ENCODE peak calls at places on chromosomes 11 and 22, in five cellular contexts. F is mesendoderm, Z is mesenchymal stem cell, R is IMR-90, N is H1. A is an unnamed sample.

GRCh38 chr22:44369916-44370804 is 57.4 kb upstream of the SHISAL1 start:
- DNase-seq in F (no peak), Z (no peak), R (no peak), N (no peak), A (no peak)

GRCh38 chr11:1397146-1397861 is 7.6 kb downstream of the BRSK2 start:
- DNase-seq in F (no peak), Z (no peak), R (no peak), N (no peak), A (no peak)

GRCh38 chr11:74634537-74634936 is 42.2 kb downstream of the POLD3 start:
- DNase-seq in F (peak), Z (peak), R (peak), N (no peak), A (no peak)

GRCh38 chr22:26718905-26719304 is 61.5 kb downstream of the MIAT start:
- DNase-seq in F (no peak), Z (peak), R (peak), N (no peak), A (no peak)

GRCh38 chr11:76792505-76793264 is 9.5 kb downstream of the TSKU start:
- DNase-seq in F (no peak), Z (no peak), R (no peak), N (no peak), A (no peak)

GRCh38 chr11:126963603-126964353 is 36.8 kb downstream of the KIRREL3 start:
- DNase-seq in F (no peak), Z (no peak), R (peak), N (no peak), A (no peak)

GRCh38 chr11:65377777-65378176 is 4.7 kb downstream of the SLC25A45 start:
- DNase-seq in F (no peak), Z (no peak), R (no peak), N (no peak), A (no peak)

GRCh38 chr11:10938231-10938630 is 80.4 kb upstream of the ZBED5 start:
- DNase-seq in F (no peak), Z (no peak), R (no peak), N (no peak), A (no peak)

GRCh38 chr11:116540019-116540418 is 232.8 kb downstream of the BUD13 start:
- DNase-seq in F (no peak), Z (no peak), R (no peak), N (no peak), A (no peak)

GRCh38 chr11:44970293-44970692 is 19.6 kb upstream of the TP53I11 start:
- DNase-seq in F (no peak), Z (no peak), R (no peak), N (no peak), A (no peak)

GRCh38 chr11:117877120-117877784 is 794 bp upstream of the FXYD6 start:
- DNase-seq in F (no peak), Z (peak), R (no peak), N (no peak), A (no peak)

GRCh38 chr22:18990355-18991137 is 54.5 kb upstream of the PRODH start:
- DNase-seq in F (no peak), Z (no peak), R (no peak), N (peak), A (no peak)

GRCh38 chr22:18991138-18991432 is 55.0 kb upstream of the PRODH start:
- DNase-seq in F (no peak), Z (no peak), R (no peak), N (no peak), A (no peak)

GRCh38 chr22:18994056-18994455 is 58.0 kb upstream of the PRODH start:
- DNase-seq in F (no peak), Z (no peak), R (no peak), N (peak), A (no peak)

GRCh38 chr22:18992543-18993198 is 56.6 kb upstream of the PRODH start:
- DNase-seq in F (no peak), Z (no peak), R (no peak), N (peak), A (no peak)

GRCh38 chr22:18991828-18992442 is 55.8 kb upstream of the PRODH start:
- DNase-seq in F (no peak), Z (no peak), R (no peak), N (peak), A (no peak)
- H3K23ac ChIP-seq in F (no peak), Z (no peak), R (no peak), N (no peak), A (no peak)

GRCh38 chr22:28935713-28936112 is 52.3 kb downstream of the ZNRF3 start:
- DNase-seq in F (no peak), Z (no peak), R (no peak), N (no peak), A (no peak)

GRCh38 chr22:28938286-28938833 is 55.0 kb downstream of the ZNRF3 start:
- DNase-seq in F (peak), Z (no peak), R (no peak), N (no peak), A (no peak)

GRCh38 chr22:28935140-28935539 is 51.8 kb downstream of the ZNRF3 start:
- DNase-seq in F (no peak), Z (no peak), R (no peak), N (no peak), A (no peak)

GRCh38 chr22:28937206-28938025 is 54.0 kb downstream of the ZNRF3 start:
- DNase-seq in F (no peak), Z (no peak), R (no peak), N (no peak), A (no peak)

GRCh38 chr22:28936200-28936599 is 52.8 kb downstream of the ZNRF3 start:
- DNase-seq in F (no peak), Z (no peak), R (no peak), N (no peak), A (no peak)
- H2AK5ac ChIP-seq in F (no peak), Z (no peak), R (no peak), N (no peak), A (no peak)

GRCh38 chr11:6320411-6321207 is at the start of gene CAVIN3:
- DNase-seq in F (peak), Z (peak), R (peak), N (peak), A (peak)
- H3K4ac ChIP-seq in F (peak), Z (peak), R (peak), N (peak), A (peak)

GRCh38 chr22:40410731-40411505 is 40.5 kb downstream of the SGSM3 start:
- DNase-seq in F (no peak), Z (no peak), R (no peak), N (no peak), A (no peak)
- H3K23ac ChIP-seq in F (no peak), Z (no peak), R (no peak), N (no peak), A (no peak)

DNA sequence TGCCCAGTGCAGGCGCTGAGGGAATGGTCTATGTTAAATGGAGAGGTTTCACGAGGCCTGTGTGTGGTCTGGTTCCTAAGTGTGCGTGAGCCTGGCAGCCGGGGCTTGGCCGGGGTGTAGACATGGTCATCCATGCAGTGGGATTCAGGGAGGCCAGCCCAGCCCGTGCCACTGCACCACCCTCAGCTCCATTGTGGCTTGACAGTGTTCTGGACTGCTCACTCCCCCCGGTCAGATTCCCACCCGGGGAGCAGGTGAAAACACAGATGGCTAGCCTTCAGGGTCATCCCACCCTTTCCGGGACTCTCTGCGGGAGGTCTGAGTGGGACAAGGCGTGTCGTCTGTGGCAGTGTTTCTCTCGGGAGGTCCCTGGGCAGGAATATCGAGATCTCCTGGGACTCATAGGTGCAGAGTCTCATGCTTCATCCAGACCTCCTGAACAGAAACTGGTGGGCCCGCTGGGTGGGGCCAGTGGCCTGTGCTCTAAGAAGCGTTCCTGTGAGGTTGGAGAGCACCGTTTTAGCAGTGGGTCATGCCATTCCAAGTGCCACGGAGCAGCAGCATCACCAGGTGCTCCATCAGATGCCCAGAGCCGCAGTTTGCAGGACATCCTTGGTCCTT is 52.3 kb downstream of the ST14 start:
- DNase-seq in F (no peak), Z (no peak), R (no peak), N (peak), A (no peak)
- H2AK5ac ChIP-seq in F (no peak), Z (no peak), R (no peak), N (no peak), A (no peak)

DNA sequence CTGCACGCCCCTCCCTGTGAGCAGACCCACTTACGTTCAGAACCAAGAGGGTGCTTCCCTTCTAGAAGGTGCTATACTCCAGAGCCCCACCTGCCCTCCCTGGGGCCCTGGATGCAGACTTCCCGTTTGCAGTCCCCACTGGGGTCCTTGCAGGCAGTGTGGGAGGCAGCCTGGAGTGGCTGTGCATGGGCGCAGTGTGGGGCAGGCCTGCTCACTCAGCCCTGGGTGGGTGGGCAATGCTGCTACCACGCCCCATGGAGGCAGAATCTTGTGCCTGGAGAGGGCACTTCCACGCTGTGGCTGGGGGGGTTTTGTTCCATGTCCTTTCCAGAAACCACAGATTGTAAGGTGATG is 116.2 kb downstream of the KCNQ1OT1 start:
- DNase-seq in F (no peak), Z (no peak), R (no peak), N (no peak), A (no peak)
- H3K4ac ChIP-seq in F (no peak), Z (no peak), R (no peak), N (no peak), A (no peak)

DNA sequence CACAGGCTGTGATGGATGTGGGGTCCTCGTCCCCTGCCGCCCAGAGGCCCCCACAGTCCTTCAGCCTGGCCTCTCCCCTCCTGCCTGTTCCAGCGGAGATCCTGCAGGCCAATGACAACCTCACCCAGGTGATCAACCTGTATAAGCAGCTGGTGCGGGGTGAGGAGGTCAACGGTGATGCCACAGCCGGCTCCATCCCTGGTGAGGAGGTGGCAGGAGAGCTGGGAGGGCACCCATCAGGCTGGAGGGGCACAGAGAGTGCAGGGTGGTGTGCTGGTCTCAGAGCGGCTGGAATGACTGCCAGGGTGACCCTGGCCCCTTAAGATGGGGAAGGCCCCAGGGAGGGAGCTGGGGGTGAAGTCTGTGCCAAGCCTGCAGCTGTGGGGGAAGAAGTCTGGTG is 14.6 kb upstream of the SH3BP1 start:
- DNase-seq in F (no peak), Z (no peak), R (no peak), N (no peak), A (no peak)
- H3K23ac ChIP-seq in F (no peak), Z (no peak), R (no peak), N (no peak), A (no peak)

DNA sequence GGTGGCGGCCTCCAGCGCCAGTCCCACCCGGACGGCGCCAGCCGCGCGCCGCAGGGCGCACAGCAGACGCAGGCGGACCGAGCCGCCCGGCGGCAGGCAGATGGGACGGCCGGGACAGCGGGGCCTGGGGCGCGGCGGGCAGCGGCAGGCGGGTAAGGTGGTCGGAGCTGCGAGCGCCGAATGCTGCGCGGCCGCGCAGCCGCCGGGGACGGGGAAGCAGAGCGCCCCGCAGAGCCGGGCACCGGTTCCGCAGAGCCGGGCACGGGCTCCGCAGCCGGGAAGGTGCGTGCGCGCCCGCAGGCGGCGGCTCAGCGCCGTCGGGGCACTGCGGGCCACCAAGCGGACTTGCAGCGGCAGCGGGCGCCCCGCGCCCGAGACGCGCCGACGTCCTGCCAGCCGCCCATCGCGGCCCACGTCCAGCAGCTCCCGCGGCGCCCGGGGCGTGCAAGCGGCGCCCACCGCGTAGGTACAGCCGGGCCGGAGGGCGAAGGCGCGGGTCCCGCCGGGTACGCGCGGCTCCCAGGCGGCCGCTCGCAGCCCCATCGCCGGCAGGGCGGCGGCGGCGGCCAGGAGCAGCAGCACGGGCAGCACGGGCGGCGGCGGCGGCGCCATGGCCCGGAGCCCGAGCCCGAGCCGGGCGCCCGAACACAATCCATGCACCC is 730 bp downstream of the CELSR1 start:
- DNase-seq in F (peak), Z (no peak), R (no peak), N (peak), A (no peak)
- H2AK5ac ChIP-seq in F (no peak), Z (no peak), R (no peak), N (no peak), A (no peak)

DNA sequence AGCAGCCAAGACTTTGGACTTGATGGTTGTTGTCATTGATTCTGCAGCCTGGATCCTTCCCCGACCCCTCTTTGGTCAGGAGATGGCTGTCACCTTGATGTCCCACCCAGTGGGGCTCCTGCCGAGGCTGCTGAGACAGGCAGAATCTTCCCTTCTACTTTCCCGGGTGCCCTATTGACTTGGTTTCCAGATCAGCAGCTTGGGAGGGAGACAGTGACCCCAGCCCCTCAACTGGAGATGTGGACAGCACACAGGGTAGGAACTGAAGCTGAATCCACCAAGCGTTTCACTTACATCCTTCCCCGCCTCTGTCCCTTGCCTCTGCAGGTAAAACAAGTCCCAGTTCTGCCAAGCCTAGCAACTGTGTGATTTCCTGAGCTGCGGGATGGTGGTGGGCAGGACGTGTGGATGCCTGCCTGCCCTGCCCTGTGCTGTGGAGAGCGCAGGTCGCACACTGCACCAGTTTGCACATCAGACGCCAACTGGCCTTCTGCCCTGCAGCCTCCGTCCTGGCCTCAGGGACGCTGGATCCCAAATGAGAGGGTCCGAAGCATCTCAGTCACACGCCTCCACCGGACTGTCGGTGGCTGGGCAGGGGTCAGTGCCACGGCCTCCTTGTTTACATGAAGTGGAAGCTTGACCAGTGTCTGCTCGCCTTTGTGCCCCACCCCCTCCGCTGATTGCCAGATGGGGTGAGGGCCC is 34.6 kb downstream of the FAM83F start:
- DNase-seq in F (no peak), Z (no peak), R (no peak), N (no peak), A (no peak)
- H3K4ac ChIP-seq in F (no peak), Z (no peak), R (no peak), N (no peak), A (no peak)

DNA sequence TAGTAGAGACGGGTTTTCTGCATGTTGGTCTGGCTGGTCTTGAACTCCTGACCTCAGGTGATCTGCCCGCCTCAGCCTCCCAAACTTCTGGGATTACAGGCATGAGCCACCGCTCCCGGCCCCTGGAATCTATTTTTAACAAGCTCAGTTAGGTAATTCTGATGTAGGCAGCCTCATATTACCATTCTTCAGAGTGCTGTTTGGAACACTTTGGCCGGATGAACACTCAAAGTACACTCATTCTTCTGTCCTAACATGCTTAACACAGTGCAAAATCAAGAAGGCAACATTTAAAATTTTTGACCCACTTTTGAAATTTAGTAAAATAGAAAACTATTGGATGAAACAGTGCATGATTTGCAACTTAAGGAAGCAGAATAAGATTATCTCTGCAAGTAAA is 586.7 kb upstream of the CHORDC1 start:
- DNase-seq in F (no peak), Z (no peak), R (no peak), N (no peak), A (no peak)
- H3K23ac ChIP-seq in F (no peak), Z (no peak), R (no peak), N (no peak), A (no peak)